ENCODE peak calls at places on chromosome 4, in ten cellular contexts. One of them, this sample, is unnamed.

GRCh38 chr4:76488905-76489798 is 54.1 kb downstream of the SHROOM3 start:
- DNase-seq in GM23248: peak
- DNase-seq in tibial nerve: no peak
- DNase-seq in body of pancreas: no peak
- DNase-seq in endothelial cell of umbilical vein: no peak
- DNase-seq in left lung: no peak
- DNase-seq in psoas muscle: no peak
- DNase-seq in MG63: no peak
- DNase-seq in breast epithelium: no peak
- DNase-seq in cardiac muscle cell: no peak
- DNase-seq in this sample: no peak

GRCh38 chr4:147772056-147772455 is 40.2 kb downstream of the ARHGAP10 start:
- DNase-seq in psoas muscle: no peak
- DNase-seq in GM23248: no peak
- DNase-seq in endothelial cell of umbilical vein: no peak
- DNase-seq in left lung: no peak
- DNase-seq in breast epithelium: no peak
- DNase-seq in body of pancreas: peak
- DNase-seq in MG63: no peak
- DNase-seq in cardiac muscle cell: no peak
- DNase-seq in tibial nerve: no peak
- DNase-seq in this sample: no peak

GRCh38 chr4:91064157-91064853 is 937.1 kb downstream of the CCSER1 start:
- DNase-seq in breast epithelium: no peak
- DNase-seq in endothelial cell of umbilical vein: peak
- DNase-seq in body of pancreas: peak
- DNase-seq in cardiac muscle cell: peak
- DNase-seq in left lung: no peak
- DNase-seq in MG63: no peak
- DNase-seq in tibial nerve: no peak
- DNase-seq in psoas muscle: no peak
- DNase-seq in GM23248: no peak
- DNase-seq in this sample: no peak

GRCh38 chr4:74640111-74640903 is 154.0 kb downstream of the BTC start:
- DNase-seq in left lung: no peak
- DNase-seq in MG63: no peak
- DNase-seq in tibial nerve: no peak
- DNase-seq in endothelial cell of umbilical vein: peak
- DNase-seq in cardiac muscle cell: no peak
- DNase-seq in psoas muscle: no peak
- DNase-seq in body of pancreas: no peak
- DNase-seq in breast epithelium: no peak
- DNase-seq in GM23248: peak
- DNase-seq in this sample: no peak

GRCh38 chr4:6893449-6894085 is 16.1 kb upstream of the TBC1D14 start:
- DNase-seq in MG63: no peak
- DNase-seq in tibial nerve: no peak
- DNase-seq in GM23248: peak
- DNase-seq in left lung: peak
- DNase-seq in endothelial cell of umbilical vein: no peak
- DNase-seq in psoas muscle: no peak
- DNase-seq in body of pancreas: peak
- DNase-seq in cardiac muscle cell: no peak
- DNase-seq in breast epithelium: no peak
- DNase-seq in this sample: no peak

GRCh38 chr4:87005690-87006461 is 71.1 kb downstream of the AFF1 start:
- DNase-seq in body of pancreas: no peak
- DNase-seq in cardiac muscle cell: peak
- DNase-seq in GM23248: peak
- DNase-seq in tibial nerve: no peak
- DNase-seq in endothelial cell of umbilical vein: peak
- DNase-seq in psoas muscle: peak
- DNase-seq in left lung: no peak
- DNase-seq in MG63: no peak
- DNase-seq in breast epithelium: no peak
- DNase-seq in this sample: no peak

GRCh38 chr4:146105464-146105863 is 70.1 kb upstream of the LSM6 start:
- DNase-seq in cardiac muscle cell: no peak
- DNase-seq in endothelial cell of umbilical vein: no peak
- DNase-seq in tibial nerve: no peak
- DNase-seq in breast epithelium: no peak
- DNase-seq in MG63: no peak
- DNase-seq in GM23248: no peak
- DNase-seq in left lung: no peak
- DNase-seq in body of pancreas: peak
- DNase-seq in psoas muscle: no peak
- DNase-seq in this sample: no peak

GRCh38 chr4:154595807-154596206 is 5.3 kb upstream of the FGA start:
- DNase-seq in breast epithelium: no peak
- DNase-seq in body of pancreas: no peak
- DNase-seq in tibial nerve: no peak
- DNase-seq in left lung: no peak
- DNase-seq in psoas muscle: no peak
- DNase-seq in endothelial cell of umbilical vein: no peak
- DNase-seq in GM23248: no peak
- DNase-seq in MG63: no peak
- DNase-seq in cardiac muscle cell: no peak
- DNase-seq in this sample: no peak

GRCh38 chr4:112514449-112515277 is 1.3 kb downstream of the NEUROG2 start:
- DNase-seq in breast epithelium: no peak
- DNase-seq in GM23248: no peak
- DNase-seq in tibial nerve: no peak
- DNase-seq in left lung: no peak
- DNase-seq in body of pancreas: no peak
- DNase-seq in MG63: peak
- DNase-seq in endothelial cell of umbilical vein: no peak
- DNase-seq in psoas muscle: no peak
- DNase-seq in cardiac muscle cell: no peak
- DNase-seq in this sample: no peak

GRCh38 chr4:87049508-87049907 is 114.7 kb downstream of the AFF1 start:
- DNase-seq in endothelial cell of umbilical vein: peak
- DNase-seq in tibial nerve: no peak
- DNase-seq in cardiac muscle cell: no peak
- DNase-seq in breast epithelium: no peak
- DNase-seq in body of pancreas: no peak
- DNase-seq in psoas muscle: no peak
- DNase-seq in left lung: no peak
- DNase-seq in GM23248: no peak
- DNase-seq in MG63: no peak
- DNase-seq in this sample: no peak

GRCh38 chr4:98518555-98519267 is 139.7 kb downstream of the TSPAN5 start:
- DNase-seq in GM23248: no peak
- DNase-seq in breast epithelium: no peak
- DNase-seq in body of pancreas: no peak
- DNase-seq in cardiac muscle cell: no peak
- DNase-seq in left lung: no peak
- DNase-seq in psoas muscle: no peak
- DNase-seq in endothelial cell of umbilical vein: no peak
- DNase-seq in tibial nerve: no peak
- DNase-seq in MG63: no peak
- DNase-seq in this sample: no peak

GRCh38 chr4:185470503-185471195 is 884 bp downstream of the CCDC110 start:
- DNase-seq in body of pancreas: peak
- DNase-seq in endothelial cell of umbilical vein: peak
- DNase-seq in left lung: peak
- DNase-seq in psoas muscle: peak
- DNase-seq in cardiac muscle cell: peak
- DNase-seq in MG63: peak
- DNase-seq in tibial nerve: peak
- DNase-seq in breast epithelium: peak
- DNase-seq in GM23248: peak
- DNase-seq in this sample: no peak

GRCh38 chr4:3879681-3880594 is 113.8 kb downstream of the ADRA2C start:
- DNase-seq in GM23248: peak
- DNase-seq in endothelial cell of umbilical vein: no peak
- DNase-seq in psoas muscle: no peak
- DNase-seq in breast epithelium: no peak
- DNase-seq in MG63: no peak
- DNase-seq in left lung: no peak
- DNase-seq in body of pancreas: no peak
- DNase-seq in tibial nerve: no peak
- DNase-seq in cardiac muscle cell: peak
- DNase-seq in this sample: peak

DNA sequence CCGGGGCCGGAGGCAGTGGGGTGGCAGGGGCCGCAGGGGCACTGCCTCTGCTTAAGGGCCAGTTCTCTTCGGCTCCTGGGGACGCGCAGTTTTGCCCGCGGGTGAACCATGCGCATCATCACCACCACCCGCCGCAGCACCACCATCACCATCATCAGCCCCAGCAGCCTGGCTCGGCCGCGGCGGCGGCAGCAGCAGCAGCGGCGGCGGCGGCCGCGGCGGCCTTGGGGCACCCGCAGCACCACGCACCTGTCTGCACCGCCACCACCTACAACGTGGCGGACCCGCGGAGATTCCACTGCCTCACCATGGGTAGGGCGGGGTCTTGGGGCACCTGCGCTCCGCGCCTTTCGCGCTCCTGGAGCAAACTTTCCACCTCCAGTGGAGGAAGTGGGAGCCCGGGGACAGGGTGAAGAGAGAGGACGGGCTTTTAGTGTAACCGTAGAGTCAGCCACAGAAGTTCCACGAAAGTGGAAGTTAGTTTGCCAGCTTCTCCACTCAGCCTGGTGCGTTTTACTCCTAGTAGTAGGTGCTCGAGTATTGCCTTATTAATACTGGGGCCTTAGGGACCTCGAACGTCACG is 735 bp downstream of the GSX2 start:
- DNase-seq in breast epithelium: no peak
- DNase-seq in GM23248: peak
- DNase-seq in psoas muscle: no peak
- DNase-seq in cardiac muscle cell: no peak
- DNase-seq in left lung: no peak
- DNase-seq in tibial nerve: no peak
- DNase-seq in body of pancreas: no peak
- DNase-seq in endothelial cell of umbilical vein: no peak
- DNase-seq in MG63: peak
- DNase-seq in this sample: no peak
- H3K4me3 ChIP-seq in breast epithelium: peak
- H3K4me3 ChIP-seq in GM23248: peak
- H3K4me3 ChIP-seq in psoas muscle: peak
- H3K4me3 ChIP-seq in cardiac muscle cell: peak
- H3K4me3 ChIP-seq in left lung: no peak
- H3K4me3 ChIP-seq in tibial nerve: peak
- H3K4me3 ChIP-seq in body of pancreas: no peak
- H3K4me3 ChIP-seq in endothelial cell of umbilical vein: no peak
- H3K4me3 ChIP-seq in MG63: peak
- H3K4me3 ChIP-seq in this sample: peak

GRCh38 chr4:139849219-139849618 is 183.6 kb downstream of the MGST2 start:
- DNase-seq in cardiac muscle cell: no peak
- DNase-seq in MG63: no peak
- DNase-seq in psoas muscle: no peak
- DNase-seq in breast epithelium: no peak
- DNase-seq in endothelial cell of umbilical vein: no peak
- DNase-seq in tibial nerve: no peak
- DNase-seq in GM23248: no peak
- DNase-seq in body of pancreas: no peak
- DNase-seq in left lung: no peak
- DNase-seq in this sample: no peak
- H3K4me3 ChIP-seq in cardiac muscle cell: no peak
- H3K4me3 ChIP-seq in MG63: no peak
- H3K4me3 ChIP-seq in psoas muscle: no peak
- H3K4me3 ChIP-seq in breast epithelium: no peak
- H3K4me3 ChIP-seq in endothelial cell of umbilical vein: no peak
- H3K4me3 ChIP-seq in tibial nerve: no peak
- H3K4me3 ChIP-seq in GM23248: no peak
- H3K4me3 ChIP-seq in body of pancreas: no peak
- H3K4me3 ChIP-seq in left lung: no peak
- H3K4me3 ChIP-seq in this sample: no peak

DNA sequence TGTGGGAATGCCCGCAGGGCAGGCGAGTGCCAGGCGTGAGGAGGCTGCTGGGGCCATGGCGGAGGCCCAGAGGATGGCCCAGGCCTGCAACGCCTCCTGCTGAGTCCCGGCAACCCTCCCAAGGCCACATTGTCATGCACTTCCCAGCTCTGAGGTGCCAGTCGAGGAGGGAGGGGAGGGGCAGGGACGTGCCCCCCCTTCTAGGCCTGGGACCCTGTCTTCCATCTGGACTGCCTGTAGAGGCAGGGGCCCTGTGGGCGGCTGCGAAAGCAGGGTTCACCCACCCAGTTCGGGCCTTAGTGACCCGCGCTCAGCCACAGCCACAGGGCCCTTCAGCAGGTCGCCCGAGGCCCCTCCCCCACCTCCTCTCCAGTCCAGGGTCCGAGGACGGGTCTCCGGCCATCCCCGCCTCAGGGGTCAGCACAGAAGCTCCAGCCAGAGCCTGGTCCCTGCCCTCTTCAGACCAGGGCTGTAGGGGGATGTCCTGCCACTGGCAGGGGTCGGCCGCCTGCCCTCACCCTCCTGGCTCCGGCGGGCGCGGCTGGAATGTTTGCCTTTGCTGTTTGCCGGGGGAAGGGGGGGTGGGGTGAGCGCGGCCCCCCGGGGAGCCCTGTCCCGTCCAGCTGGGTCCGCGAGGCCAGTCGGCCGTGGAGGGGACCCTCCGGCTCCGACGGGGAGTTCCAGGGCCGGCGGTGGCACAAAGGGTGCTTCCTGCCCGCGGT is 26.6 kb upstream of the FGFR3 start:
- DNase-seq in MG63: no peak
- DNase-seq in psoas muscle: no peak
- DNase-seq in GM23248: no peak
- DNase-seq in left lung: no peak
- DNase-seq in cardiac muscle cell: peak
- DNase-seq in endothelial cell of umbilical vein: no peak
- DNase-seq in tibial nerve: no peak
- DNase-seq in breast epithelium: no peak
- DNase-seq in body of pancreas: peak
- DNase-seq in this sample: no peak
- H3K4me3 ChIP-seq in MG63: no peak
- H3K4me3 ChIP-seq in psoas muscle: peak
- H3K4me3 ChIP-seq in GM23248: no peak
- H3K4me3 ChIP-seq in left lung: peak
- H3K4me3 ChIP-seq in cardiac muscle cell: peak
- H3K4me3 ChIP-seq in endothelial cell of umbilical vein: peak
- H3K4me3 ChIP-seq in tibial nerve: peak
- H3K4me3 ChIP-seq in breast epithelium: peak
- H3K4me3 ChIP-seq in body of pancreas: no peak
- H3K4me3 ChIP-seq in this sample: no peak

GRCh38 chr4:170700064-170700463 is 610.3 kb upstream of the AADAT start:
- DNase-seq in endothelial cell of umbilical vein: no peak
- DNase-seq in MG63: no peak
- DNase-seq in GM23248: no peak
- DNase-seq in body of pancreas: no peak
- DNase-seq in tibial nerve: no peak
- DNase-seq in cardiac muscle cell: no peak
- DNase-seq in psoas muscle: no peak
- DNase-seq in left lung: no peak
- DNase-seq in breast epithelium: no peak
- DNase-seq in this sample: no peak

GRCh38 chr4:170697845-170698244 is 608.1 kb upstream of the AADAT start:
- DNase-seq in GM23248: no peak
- DNase-seq in cardiac muscle cell: no peak
- DNase-seq in body of pancreas: no peak
- DNase-seq in endothelial cell of umbilical vein: no peak
- DNase-seq in left lung: no peak
- DNase-seq in psoas muscle: no peak
- DNase-seq in MG63: no peak
- DNase-seq in tibial nerve: no peak
- DNase-seq in breast epithelium: no peak
- DNase-seq in this sample: no peak

GRCh38 chr4:170697045-170697444 is 607.3 kb upstream of the AADAT start:
- DNase-seq in MG63: no peak
- DNase-seq in cardiac muscle cell: no peak
- DNase-seq in body of pancreas: no peak
- DNase-seq in breast epithelium: no peak
- DNase-seq in tibial nerve: no peak
- DNase-seq in left lung: no peak
- DNase-seq in GM23248: no peak
- DNase-seq in endothelial cell of umbilical vein: no peak
- DNase-seq in psoas muscle: no peak
- DNase-seq in this sample: no peak

GRCh38 chr4:170698334-170698733 is 608.6 kb upstream of the AADAT start:
- DNase-seq in tibial nerve: no peak
- DNase-seq in body of pancreas: no peak
- DNase-seq in left lung: no peak
- DNase-seq in cardiac muscle cell: no peak
- DNase-seq in psoas muscle: no peak
- DNase-seq in breast epithelium: no peak
- DNase-seq in GM23248: no peak
- DNase-seq in MG63: no peak
- DNase-seq in endothelial cell of umbilical vein: no peak
- DNase-seq in this sample: no peak
- H3K4me3 ChIP-seq in tibial nerve: no peak
- H3K4me3 ChIP-seq in body of pancreas: no peak
- H3K4me3 ChIP-seq in left lung: no peak
- H3K4me3 ChIP-seq in cardiac muscle cell: no peak
- H3K4me3 ChIP-seq in psoas muscle: no peak
- H3K4me3 ChIP-seq in breast epithelium: no peak
- H3K4me3 ChIP-seq in GM23248: no peak
- H3K4me3 ChIP-seq in MG63: no peak
- H3K4me3 ChIP-seq in endothelial cell of umbilical vein: no peak
- H3K4me3 ChIP-seq in this sample: no peak

This sample was measured in RWPE2.